ENCODE peak calls at places on chromosome 20, in six cellular contexts. S is activated naive CD8-positive, alpha-beta T cell treated with anti-CD3 and anti-CD28 coated beads, Interleukin-2, amount 50 U/mL, for 24 hours; U is A549; O is HepG2; B is gastroesophageal sphincter; Q is activated CD8-positive, alpha-beta memory T cell treated with anti-CD3 and anti-CD28 coated beads, Interleukin-2, amount 10 ng/mL, durations not matched to agents 7 days and 5 days. D is an unnamed sample.

GRCh38 chr20:57531986-57532566 is 7.1 kb upstream of the CTCFL start:
- ATAC-seq in U (no peak), Q (no peak), B (no peak), O (peak), S (no peak), D (no peak)

GRCh38 chr20:37285664-37286374 is 3.6 kb upstream of the MANBAL start:
- ATAC-seq in B (no peak), S (no peak), Q (no peak), U (no peak), O (peak), D (no peak)

GRCh38 chr20:34948030-34948429 is 7.6 kb downstream of the GSS start:
- ATAC-seq in B (no peak), O (no peak), Q (no peak), S (no peak), U (no peak), D (peak)

GRCh38 chr20:48523191-48523757 is 304.5 kb downstream of the PREX1 start:
- ATAC-seq in B (no peak), Q (no peak), O (peak), U (peak), S (no peak), D (no peak)

GRCh38 chr20:15924556-15924955 is 648.7 kb downstream of the KIF16B start:
- ATAC-seq in Q (no peak), O (no peak), B (no peak), U (no peak), S (no peak), D (no peak)

GRCh38 chr20:47252879-47253307 is 103.6 kb downstream of the ZMYND8 start:
- ATAC-seq in O (no peak), S (no peak), Q (no peak), U (no peak), B (no peak), D (no peak)

GRCh38 chr20:54108394-54108643 is 37.9 kb upstream of the BCAS1 start:
- ATAC-seq in S (no peak), B (no peak), Q (no peak), O (no peak), U (no peak), D (no peak)

GRCh38 chr20:40632346-40632976 is 56.6 kb downstream of the MAFB start:
- ATAC-seq in U (no peak), B (no peak), O (no peak), S (no peak), Q (no peak), D (no peak)

GRCh38 chr20:20837574-20838021 is 125.2 kb upstream of the RALGAPA2 start:
- ATAC-seq in S (no peak), O (peak), Q (no peak), B (no peak), U (peak), D (no peak)

GRCh38 chr20:57844626-57845596 is 135.1 kb upstream of the PMEPA1 start:
- ATAC-seq in O (no peak), B (no peak), Q (no peak), S (peak), U (no peak), D (peak)

GRCh38 chr20:49821850-49822249 is 9.2 kb downstream of the SLC9A8 start:
- ATAC-seq in O (no peak), U (peak), Q (no peak), B (no peak), S (peak), D (peak)

GRCh38 chr20:47020231-47020630 is 125.6 kb downstream of the EYA2 start:
- ATAC-seq in S (no peak), B (no peak), Q (no peak), U (no peak), O (no peak), D (no peak)

GRCh38 chr20:62723351-62723750 is 14.7 kb downstream of the NTSR1 start:
- ATAC-seq in Q (no peak), U (no peak), B (peak), O (no peak), S (no peak), D (no peak)

GRCh38 chr20:39850236-39850635 is 838.8 kb downstream of the MAFB start:
- ATAC-seq in B (no peak), U (no peak), Q (no peak), S (no peak), O (no peak), D (no peak)

GRCh38 chr20:19205999-19206398 is 6.4 kb upstream of the SLC24A3 start:
- ATAC-seq in S (no peak), O (peak), Q (peak), B (peak), U (peak), D (no peak)

GRCh38 chr20:57173986-57174385 is 92.5 kb downstream of the BMP7 start:
- ATAC-seq in Q (no peak), B (no peak), S (no peak), O (no peak), U (no peak), D (no peak)

GRCh38 chr20:24406761-24407550 is 62.5 kb upstream of the SYNDIG1 start:
- ATAC-seq in B (no peak), U (no peak), O (peak), Q (no peak), S (peak), D (no peak)

GRCh38 chr20:43715044-43715443 is 11.8 kb downstream of the GTSF1L start:
- ATAC-seq in S (no peak), O (no peak), U (no peak), B (no peak), Q (no peak), D (no peak)

GRCh38 chr20:62602550-62602949 is 39.8 kb upstream of the SLCO4A1 start:
- ATAC-seq in S (peak), U (no peak), B (no peak), O (no peak), Q (peak), D (peak)

GRCh38 chr20:18904624-18905023 is 91.0 kb downstream of the SCP2D1 start:
- ATAC-seq in O (peak), B (no peak), Q (no peak), S (no peak), U (peak), D (no peak)

GRCh38 chr20:4341804-4342560 is 326.6 kb upstream of the RNF24 start:
- ATAC-seq in S (no peak), Q (no peak), O (no peak), B (no peak), U (no peak), D (no peak)

GRCh38 chr20:1635291-1635979 is 15.6 kb upstream of the SIRPB1 start:
- ATAC-seq in U (no peak), B (no peak), O (no peak), Q (no peak), S (no peak), D (no peak)

GRCh38 chr20:21498646-21499045 is 15.2 kb downstream of the NKX2-2 start:
- ATAC-seq in S (no peak), Q (no peak), U (no peak), B (no peak), O (peak), D (no peak)

GRCh38 chr20:57475388-57476072 is 49.4 kb downstream of the CTCFL start:
- ATAC-seq in S (no peak), B (no peak), U (no peak), Q (no peak), O (no peak), D (no peak)

GRCh38 chr20:21387528-21387927 is 9.8 kb downstream of the NKX2-4 start:
- ATAC-seq in U (no peak), S (no peak), Q (no peak), O (no peak), B (no peak), D (no peak)

GRCh38 chr20:48983423-48984400 is 62.2 kb downstream of the ARFGEF2 start:
- ATAC-seq in B (peak), Q (no peak), O (no peak), S (no peak), U (peak), D (no peak)

GRCh38 chr20:37303637-37304036 is 14.2 kb downstream of the MANBAL start:
- ATAC-seq in Q (no peak), O (no peak), S (no peak), U (no peak), B (no peak), D (no peak)

GRCh38 chr20:35515949-35516645 is 13.4 kb downstream of the C20orf173 start:
- ATAC-seq in Q (no peak), S (no peak), O (peak), U (peak), B (no peak), D (peak)

GRCh38 chr20:53752971-53753879 is 159.6 kb upstream of the ZNF217 start:
- ATAC-seq in U (peak), O (no peak), S (no peak), B (no peak), Q (no peak), D (no peak)

GRCh38 chr20:62955519-62956386 is 3.2 kb downstream of the SLC17A9 start:
- ATAC-seq in S (no peak), B (no peak), O (peak), U (peak), Q (no peak), D (no peak)

GRCh38 chr20:33862709-33863403 is 51.7 kb downstream of the CHMP4B start:
- ATAC-seq in B (peak), Q (peak), O (peak), S (peak), U (peak), D (no peak)

GRCh38 chr20:47711046-47711752 is 74.1 kb downstream of the SULF2 start:
- ATAC-seq in S (no peak), Q (no peak), U (no peak), B (no peak), O (peak), D (no peak)

GRCh38 chr20:58321205-58321604 is 11.7 kb downstream of the RAB22A start:
- ATAC-seq in U (no peak), B (no peak), O (no peak), Q (no peak), S (peak), D (no peak)

GRCh38 chr20:34333786-34334185 is 29.3 kb upstream of the ITCH start:
- ATAC-seq in Q (no peak), O (no peak), U (no peak), B (no peak), S (no peak), D (no peak)

GRCh38 chr20:53809728-53810365 is 216.2 kb upstream of the ZNF217 start:
- ATAC-seq in U (no peak), O (no peak), Q (no peak), S (no peak), B (no peak), D (no peak)

GRCh38 chr20:3248993-3249347 is 10.0 kb upstream of the SLC4A11 start:
- ATAC-seq in O (no peak), B (peak), U (no peak), Q (peak), S (no peak), D (no peak)

GRCh38 chr20:46043556-46043955 is 14.5 kb downstream of the SLC12A5 start:
- ATAC-seq in B (no peak), Q (no peak), U (no peak), O (no peak), S (no peak), D (no peak)

D was measured in activated T-helper 17 cell treated with anti-CD3 and anti-CD28 coated beads, Interleukin-2, amount 50 U/mL, for 72 hours.